ENCODE peak calls at places on chromosomes 12 and 14, in five cellular contexts. P, V, N, C and M are unnamed samples.

GRCh38 chr14:24171422-24172260 is at the start of gene REC8:
- DNase-seq in C (peak), N (peak), V (peak), P (peak), M (peak)

GRCh38 chr14:93946104-93946503 is 19.0 kb downstream of the FAM181A start:
- DNase-seq in N (no peak), C (no peak), V (no peak), P (no peak), M (no peak)

GRCh38 chr14:73771848-73772705 is 57.9 kb upstream of the PNMA1 start:
- DNase-seq in C (peak), V (no peak), N (peak), P (peak), M (peak)

GRCh38 chr14:96253140-96253539 is 2.9 kb upstream of the BDKRB1 start:
- DNase-seq in V (no peak), N (no peak), P (peak), C (no peak), M (no peak)

GRCh38 chr12:107320031-107320928 is 226.9 kb upstream of the CRY1 start:
- DNase-seq in N (peak), C (peak), V (peak), P (peak), M (peak)

GRCh38 chr14:42316746-42317145 is 710.1 kb downstream of the LRFN5 start:
- DNase-seq in C (no peak), N (no peak), V (no peak), P (no peak), M (no peak)

GRCh38 chr14:49461529-49462401 is 124.4 kb downstream of the RPS29 start:
- DNase-seq in N (peak), P (peak), C (peak), V (peak), M (peak)

GRCh38 chr14:80208426-80208950 is 2.8 kb downstream of the DIO2 start:
- DNase-seq in C (no peak), P (no peak), V (no peak), N (no peak), M (no peak)

GRCh38 chr14:69360438-69361108 is 37.5 kb downstream of the ERH start:
- DNase-seq in N (no peak), V (no peak), C (no peak), P (peak), M (peak)

GRCh38 chr12:28939427-28939826 is 209.7 kb upstream of the FAR2 start:
- DNase-seq in V (no peak), P (no peak), C (no peak), N (no peak), M (no peak)

GRCh38 chr12:108699955-108700563 is 31.3 kb downstream of the CORO1C start:
- DNase-seq in C (no peak), P (no peak), V (peak), N (no peak), M (no peak)

GRCh38 chr12:76785407-76785806 is 21.5 kb downstream of the ZDHHC17 start:
- DNase-seq in V (no peak), N (no peak), C (no peak), P (no peak), M (no peak)

GRCh38 chr14:72516936-72517408 is 376.9 kb downstream of the DPF3 start:
- DNase-seq in N (peak), V (peak), C (peak), P (peak), M (peak)

GRCh38 chr12:9378430-9378835 is 170.2 kb upstream of the PZP start:
- DNase-seq in C (no peak), N (no peak), P (peak), V (peak), M (no peak)

GRCh38 chr12:67070307-67070600 is 198.9 kb upstream of the CAND1 start:
- DNase-seq in C (no peak), V (no peak), P (no peak), N (no peak), M (no peak)

GRCh38 chr14:41285193-41285748 is 321.4 kb upstream of the LRFN5 start:
- DNase-seq in N (peak), C (peak), V (peak), P (peak), M (no peak)

GRCh38 chr14:73753043-73753886 is 39.1 kb upstream of the PNMA1 start:
- DNase-seq in P (no peak), C (peak), V (peak), N (peak), M (no peak)

GRCh38 chr14:26531894-26532293 is 65.9 kb downstream of the NOVA1 start:
- DNase-seq in C (no peak), N (no peak), P (no peak), V (no peak), M (no peak)

GRCh38 chr14:79502101-79502750 is 709.1 kb downstream of the DIO2 start:
- DNase-seq in P (no peak), N (no peak), C (no peak), V (no peak), M (no peak)

GRCh38 chr14:94474581-94475031 is 1.4 kb downstream of the SERPINA9 start:
- DNase-seq in V (no peak), C (no peak), N (no peak), P (no peak), M (no peak)

GRCh38 chr12:50734409-50735263 is 29.3 kb upstream of the ATF1 start:
- DNase-seq in V (peak), C (no peak), P (peak), N (no peak), M (no peak)

GRCh38 chr14:61476737-61477410 is 155.5 kb downstream of the PRKCH start:
- DNase-seq in V (no peak), P (no peak), N (no peak), C (peak), M (no peak)